ENCODE peak calls at places on chromosomes 16 and 17, in ten cellular contexts. One of them, this sample, is unnamed.

GRCh38 chr17:7238418-7239090 is 703 bp downstream of the PHF23 start:
- DNase-seq in CD8-positive, alpha-beta T cell: no peak
- DNase-seq in body of pancreas: no peak
- DNase-seq in A549: peak; percentile 64
- DNase-seq in H1: no peak
- DNase-seq in left lung: peak; percentile 55
- DNase-seq in AG04450: no peak
- DNase-seq in psoas muscle: peak; percentile 61
- DNase-seq in GM06990: peak; percentile 52
- DNase-seq in lower lobe of right lung: no peak
- DNase-seq in this sample: no peak

GRCh38 chr16:4944333-4945281 is 7.7 kb upstream of the PPL start:
- DNase-seq in lower lobe of right lung: peak; percentile 91
- DNase-seq in A549: peak; percentile 94
- DNase-seq in AG04450: peak; percentile 95
- DNase-seq in psoas muscle: peak; percentile 93
- DNase-seq in left lung: peak; percentile 90
- DNase-seq in CD8-positive, alpha-beta T cell: no peak
- DNase-seq in body of pancreas: peak; percentile 97
- DNase-seq in GM06990: no peak
- DNase-seq in H1: no peak
- DNase-seq in this sample: peak; percentile 80

GRCh38 chr17:61303334-61304096 is 96.1 kb upstream of the TBX2 start:
- DNase-seq in H1: no peak
- DNase-seq in left lung: no peak
- DNase-seq in A549: no peak
- DNase-seq in GM06990: no peak
- DNase-seq in lower lobe of right lung: no peak
- DNase-seq in CD8-positive, alpha-beta T cell: no peak
- DNase-seq in AG04450: no peak
- DNase-seq in body of pancreas: no peak
- DNase-seq in psoas muscle: no peak
- DNase-seq in this sample: no peak

GRCh38 chr16:10514369-10515055 is 65.9 kb downstream of the EMP2 start:
- DNase-seq in psoas muscle: no peak
- DNase-seq in CD8-positive, alpha-beta T cell: peak; percentile 27
- DNase-seq in lower lobe of right lung: no peak
- DNase-seq in A549: peak; percentile 60
- DNase-seq in H1: no peak
- DNase-seq in AG04450: peak; percentile 46
- DNase-seq in GM06990: peak; percentile 33
- DNase-seq in body of pancreas: peak; percentile 73
- DNase-seq in left lung: no peak
- DNase-seq in this sample: peak; percentile 34

GRCh38 chr17:60599220-60599619 is 773 bp upstream of the PPM1D start:
- DNase-seq in left lung: no peak
- DNase-seq in psoas muscle: no peak
- DNase-seq in A549: no peak
- DNase-seq in lower lobe of right lung: no peak
- DNase-seq in body of pancreas: no peak
- DNase-seq in CD8-positive, alpha-beta T cell: no peak
- DNase-seq in H1: no peak
- DNase-seq in AG04450: no peak
- DNase-seq in GM06990: no peak
- DNase-seq in this sample: no peak

GRCh38 chr17:70484050-70484449 is 314.7 kb downstream of the KCNJ2 start:
- DNase-seq in AG04450: no peak
- DNase-seq in CD8-positive, alpha-beta T cell: no peak
- DNase-seq in psoas muscle: no peak
- DNase-seq in body of pancreas: no peak
- DNase-seq in left lung: no peak
- DNase-seq in H1: no peak
- DNase-seq in A549: no peak
- DNase-seq in lower lobe of right lung: peak; percentile 28
- DNase-seq in GM06990: no peak
- DNase-seq in this sample: no peak

GRCh38 chr17:4199818-4200402 is 56.9 kb downstream of the CYB5D2 start:
- DNase-seq in CD8-positive, alpha-beta T cell: no peak
- DNase-seq in body of pancreas: peak; percentile 25
- DNase-seq in left lung: no peak
- DNase-seq in A549: peak; percentile 59
- DNase-seq in AG04450: no peak
- DNase-seq in GM06990: no peak
- DNase-seq in lower lobe of right lung: no peak
- DNase-seq in H1: no peak
- DNase-seq in psoas muscle: no peak
- DNase-seq in this sample: no peak

GRCh38 chr16:17277981-17278381 is 192.8 kb downstream of the XYLT1 start:
- DNase-seq in A549: peak; percentile 22
- DNase-seq in lower lobe of right lung: no peak
- DNase-seq in CD8-positive, alpha-beta T cell: no peak
- DNase-seq in body of pancreas: peak; percentile 69
- DNase-seq in H1: no peak
- DNase-seq in AG04450: no peak
- DNase-seq in psoas muscle: peak; percentile 58
- DNase-seq in GM06990: no peak
- DNase-seq in left lung: no peak
- DNase-seq in this sample: no peak

GRCh38 chr17:16121915-16122314 is 93.4 kb downstream of the NCOR1 start:
- DNase-seq in GM06990: no peak
- DNase-seq in A549: no peak
- DNase-seq in H1: no peak
- DNase-seq in lower lobe of right lung: no peak
- DNase-seq in AG04450: no peak
- DNase-seq in CD8-positive, alpha-beta T cell: no peak
- DNase-seq in left lung: no peak
- DNase-seq in body of pancreas: no peak
- DNase-seq in psoas muscle: no peak
- DNase-seq in this sample: no peak

GRCh38 chr17:48869821-48870318 is 22.7 kb upstream of the ATP5MC1 start:
- DNase-seq in body of pancreas: no peak
- DNase-seq in H1: no peak
- DNase-seq in CD8-positive, alpha-beta T cell: no peak
- DNase-seq in AG04450: no peak
- DNase-seq in GM06990: no peak
- DNase-seq in psoas muscle: no peak
- DNase-seq in lower lobe of right lung: no peak
- DNase-seq in left lung: no peak
- DNase-seq in A549: no peak
- DNase-seq in this sample: no peak

GRCh38 chr16:11273721-11274324 is 394 bp upstream of the PRM3 start:
- DNase-seq in CD8-positive, alpha-beta T cell: no peak
- DNase-seq in H1: no peak
- DNase-seq in left lung: no peak
- DNase-seq in AG04450: no peak
- DNase-seq in lower lobe of right lung: no peak
- DNase-seq in body of pancreas: no peak
- DNase-seq in A549: peak; percentile 16
- DNase-seq in psoas muscle: no peak
- DNase-seq in GM06990: no peak
- DNase-seq in this sample: no peak

DNA sequence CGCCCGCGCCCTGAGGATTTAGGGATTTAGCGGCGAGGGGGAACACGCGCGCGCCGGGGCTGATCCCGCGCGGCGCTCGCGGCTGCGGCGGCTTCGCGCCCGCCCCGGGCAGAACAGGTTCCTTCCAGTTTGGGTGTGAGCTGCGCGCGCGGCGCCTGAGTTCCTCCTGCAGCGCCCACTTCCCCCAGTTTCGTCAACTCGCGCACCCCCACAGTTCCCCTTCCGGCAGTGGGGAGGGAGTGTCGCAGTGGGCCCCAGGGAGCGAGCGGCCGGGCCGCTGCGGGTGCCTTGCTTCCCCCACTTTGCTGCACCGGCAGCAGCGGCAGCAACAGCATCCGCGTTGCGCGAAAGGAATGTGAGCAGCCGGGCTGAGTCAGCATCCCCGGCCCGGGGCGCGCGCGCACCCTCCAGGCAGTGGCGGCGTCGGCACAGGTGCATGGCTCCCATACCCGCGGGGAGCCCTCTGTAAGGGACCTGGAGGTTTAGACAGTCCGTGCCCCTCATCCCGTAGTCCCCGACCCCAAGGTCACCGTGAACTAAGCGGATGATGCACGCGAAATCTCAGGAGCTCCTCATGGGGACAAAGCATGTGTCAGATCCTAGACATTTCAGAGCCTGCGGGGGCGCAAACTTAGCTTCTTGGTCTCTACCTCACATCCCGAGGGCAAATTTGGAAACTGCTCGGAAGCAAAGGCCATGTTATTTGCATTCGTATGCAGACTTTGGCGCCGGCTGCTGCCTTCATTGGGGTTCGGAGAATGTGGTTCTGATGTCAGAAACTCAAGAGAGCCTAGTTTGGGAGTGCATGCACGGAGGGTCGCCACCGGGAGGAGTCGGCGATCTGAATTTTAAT is 767 bp downstream of the ARSG start:
- DNase-seq in psoas muscle: peak; percentile 89
- DNase-seq in left lung: peak; percentile 93
- DNase-seq in body of pancreas: peak; percentile 59
- DNase-seq in CD8-positive, alpha-beta T cell: peak; percentile 93
- DNase-seq in lower lobe of right lung: peak; percentile 95
- DNase-seq in GM06990: peak; percentile 97
- DNase-seq in AG04450: no peak
- DNase-seq in A549: peak; percentile 69
- DNase-seq in H1: no peak
- DNase-seq in this sample: no peak
- TF ChIP-seq CTCF in psoas muscle: no peak
- TF ChIP-seq CTCF in left lung: no peak
- TF ChIP-seq CTCF in body of pancreas: no peak
- TF ChIP-seq CTCF in CD8-positive, alpha-beta T cell: no peak
- TF ChIP-seq CTCF in lower lobe of right lung: no peak
- TF ChIP-seq CTCF in GM06990: peak; percentile 18
- TF ChIP-seq CTCF in AG04450: no peak
- TF ChIP-seq CTCF in A549: peak; percentile 10
- TF ChIP-seq CTCF in H1: peak; percentile 40
- TF ChIP-seq CTCF in this sample: no peak

GRCh38 chr16:14405611-14406537 is 224.2 kb downstream of the PARN start:
- DNase-seq in GM06990: peak; percentile 80
- DNase-seq in body of pancreas: no peak
- DNase-seq in AG04450: no peak
- DNase-seq in A549: peak; percentile 59
- DNase-seq in left lung: no peak
- DNase-seq in psoas muscle: peak; percentile 83
- DNase-seq in CD8-positive, alpha-beta T cell: no peak
- DNase-seq in H1: peak; percentile 66
- DNase-seq in lower lobe of right lung: no peak
- DNase-seq in this sample: no peak
- H3K4me3 ChIP-seq in GM06990: peak overlapping the region; percentile 6
- H3K4me3 ChIP-seq in body of pancreas: no peak overlapping the region
- H3K4me3 ChIP-seq in AG04450: no peak overlapping the region
- H3K4me3 ChIP-seq in A549: no peak overlapping the region
- H3K4me3 ChIP-seq in left lung: no peak overlapping the region
- H3K4me3 ChIP-seq in psoas muscle: peak overlapping the region; percentile 48
- H3K4me3 ChIP-seq in CD8-positive, alpha-beta T cell: no peak overlapping the region
- H3K4me3 ChIP-seq in H1: no peak overlapping the region
- H3K4me3 ChIP-seq in lower lobe of right lung: no peak overlapping the region
- H3K4me3 ChIP-seq in this sample: no peak overlapping the region

DNA sequence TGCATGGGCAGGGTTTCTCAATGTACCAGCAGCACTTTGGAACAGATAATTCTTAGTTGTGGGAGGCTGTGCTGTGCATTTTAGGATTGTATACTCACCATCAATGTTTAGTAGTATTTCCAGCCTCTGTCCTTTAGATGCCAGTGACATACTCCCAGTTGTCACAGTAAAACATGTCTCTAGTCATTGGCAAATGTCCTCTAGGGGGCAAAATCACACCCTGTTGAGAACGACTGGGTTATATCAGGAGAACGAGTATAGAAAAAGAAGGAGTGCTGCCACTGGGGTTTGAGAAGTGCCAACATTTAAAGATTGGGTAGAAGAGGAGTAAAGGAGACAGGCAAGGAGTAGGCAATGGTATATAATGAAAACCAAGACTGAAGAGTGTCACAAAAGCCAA is 37.9 kb upstream of the SMIM36 start:
- DNase-seq in GM06990: no peak
- DNase-seq in left lung: no peak
- DNase-seq in H1: no peak
- DNase-seq in psoas muscle: no peak
- DNase-seq in CD8-positive, alpha-beta T cell: no peak
- DNase-seq in A549: peak; percentile 39
- DNase-seq in AG04450: no peak
- DNase-seq in body of pancreas: no peak
- DNase-seq in lower lobe of right lung: no peak
- DNase-seq in this sample: no peak
- TF ChIP-seq CTCF in GM06990: peak; percentile 58
- TF ChIP-seq CTCF in left lung: no peak
- TF ChIP-seq CTCF in H1: peak; percentile 76
- TF ChIP-seq CTCF in psoas muscle: no peak
- TF ChIP-seq CTCF in CD8-positive, alpha-beta T cell: no peak
- TF ChIP-seq CTCF in A549: peak; percentile 28
- TF ChIP-seq CTCF in AG04450: peak; percentile 40
- TF ChIP-seq CTCF in body of pancreas: no peak
- TF ChIP-seq CTCF in lower lobe of right lung: no peak
- TF ChIP-seq CTCF in this sample: no peak

GRCh38 chr17:8925808-8926207 is 39.7 kb downstream of the PIK3R5 start:
- DNase-seq in AG04450: no peak
- DNase-seq in GM06990: no peak
- DNase-seq in psoas muscle: no peak
- DNase-seq in lower lobe of right lung: no peak
- DNase-seq in body of pancreas: no peak
- DNase-seq in left lung: no peak
- DNase-seq in A549: no peak
- DNase-seq in CD8-positive, alpha-beta T cell: no peak
- DNase-seq in H1: no peak
- DNase-seq in this sample: no peak

GRCh38 chr17:8928347-8928746 is 37.2 kb downstream of the PIK3R5 start:
- DNase-seq in GM06990: no peak
- DNase-seq in left lung: no peak
- DNase-seq in CD8-positive, alpha-beta T cell: no peak
- DNase-seq in lower lobe of right lung: no peak
- DNase-seq in AG04450: no peak
- DNase-seq in H1: no peak
- DNase-seq in body of pancreas: no peak
- DNase-seq in A549: no peak
- DNase-seq in psoas muscle: no peak
- DNase-seq in this sample: no peak

GRCh38 chr17:8935194-8935593 is 30.3 kb downstream of the PIK3R5 start:
- DNase-seq in psoas muscle: no peak
- DNase-seq in CD8-positive, alpha-beta T cell: no peak
- DNase-seq in body of pancreas: no peak
- DNase-seq in A549: peak; percentile 26
- DNase-seq in left lung: peak; percentile 70
- DNase-seq in lower lobe of right lung: peak; percentile 78
- DNase-seq in AG04450: no peak
- DNase-seq in H1: no peak
- DNase-seq in GM06990: peak; percentile 67
- DNase-seq in this sample: no peak

GRCh38 chr17:8927395-8927794 is 38.1 kb downstream of the PIK3R5 start:
- DNase-seq in lower lobe of right lung: no peak
- DNase-seq in body of pancreas: no peak
- DNase-seq in left lung: no peak
- DNase-seq in CD8-positive, alpha-beta T cell: no peak
- DNase-seq in psoas muscle: no peak
- DNase-seq in A549: no peak
- DNase-seq in AG04450: no peak
- DNase-seq in GM06990: no peak
- DNase-seq in H1: no peak
- DNase-seq in this sample: no peak

DNA sequence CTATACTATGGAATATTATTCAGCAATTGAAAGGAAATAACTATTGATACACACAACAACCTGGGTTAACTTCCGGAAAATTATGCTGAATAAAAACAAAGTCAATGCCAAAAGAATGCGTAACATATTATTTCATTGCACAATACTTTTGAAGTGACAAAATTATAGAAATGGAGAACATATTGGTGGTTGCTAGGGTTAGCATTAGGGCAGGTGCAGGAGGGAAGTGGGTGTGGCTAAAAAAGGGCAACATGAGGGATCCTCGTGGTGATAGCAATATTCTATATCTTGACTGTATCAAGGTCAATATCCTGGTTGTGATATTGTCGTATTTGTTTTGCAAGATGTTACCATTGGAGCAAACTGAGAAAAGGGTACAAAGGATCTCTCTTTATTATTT is 34.8 kb downstream of the PIK3R5 start:
- DNase-seq in H1: no peak
- DNase-seq in AG04450: no peak
- DNase-seq in lower lobe of right lung: no peak
- DNase-seq in left lung: no peak
- DNase-seq in GM06990: no peak
- DNase-seq in CD8-positive, alpha-beta T cell: no peak
- DNase-seq in psoas muscle: no peak
- DNase-seq in A549: no peak
- DNase-seq in body of pancreas: no peak
- DNase-seq in this sample: no peak
- H3K4me3 ChIP-seq in H1: no peak overlapping the region
- H3K4me3 ChIP-seq in AG04450: no peak overlapping the region
- H3K4me3 ChIP-seq in lower lobe of right lung: no peak overlapping the region
- H3K4me3 ChIP-seq in left lung: no peak overlapping the region
- H3K4me3 ChIP-seq in GM06990: no peak overlapping the region
- H3K4me3 ChIP-seq in CD8-positive, alpha-beta T cell: no peak overlapping the region
- H3K4me3 ChIP-seq in psoas muscle: no peak overlapping the region
- H3K4me3 ChIP-seq in A549: no peak overlapping the region
- H3K4me3 ChIP-seq in body of pancreas: no peak overlapping the region
- H3K4me3 ChIP-seq in this sample: no peak overlapping the region